ENCODE peak calls at places on chromosomes 3 and 15, in five cellular contexts. One of them, this sample, is unnamed.

GRCh38 chr3:52683611-52684010 is 2.1 kb downstream of the PBRM1 start:
- DNase-seq in bronchial epithelial cell: no peak
- DNase-seq in AG04450: no peak
- DNase-seq in Caco-2: no peak
- DNase-seq in GM12878: no peak
- DNase-seq in this sample: no peak

GRCh38 chr15:73800662-73801345 is 47.7 kb upstream of the INSYN1 start:
- DNase-seq in bronchial epithelial cell: peak; percentile 74
- DNase-seq in AG04450: peak; percentile 59
- DNase-seq in Caco-2: no peak
- DNase-seq in GM12878: no peak
- DNase-seq in this sample: no peak

GRCh38 chr3:117553461-117553860 is 843.9 kb downstream of the TUSC7 start:
- DNase-seq in bronchial epithelial cell: peak; percentile 72
- DNase-seq in AG04450: no peak
- DNase-seq in Caco-2: no peak
- DNase-seq in GM12878: peak; percentile 23
- DNase-seq in this sample: peak; percentile 13

GRCh38 chr3:17740703-17741102 is 1.7 kb downstream of the TBC1D5 start:
- DNase-seq in bronchial epithelial cell: peak; percentile 93
- DNase-seq in AG04450: peak; percentile 4
- DNase-seq in Caco-2: peak; percentile 46
- DNase-seq in GM12878: no peak
- DNase-seq in this sample: no peak

GRCh38 chr3:52851348-52851747 is 16.5 kb upstream of the MUSTN1 start:
- DNase-seq in bronchial epithelial cell: peak; percentile 46
- DNase-seq in AG04450: peak; percentile 37
- DNase-seq in Caco-2: peak; percentile 79
- DNase-seq in GM12878: no peak
- DNase-seq in this sample: peak; percentile 15

GRCh38 chr3:52314495-52314894 is 1.6 kb upstream of the DNAH1 start:
- DNase-seq in bronchial epithelial cell: no peak
- DNase-seq in AG04450: no peak
- DNase-seq in Caco-2: no peak
- DNase-seq in GM12878: no peak
- DNase-seq in this sample: no peak

GRCh38 chr3:50251220-50251619 is 15.2 kb downstream of the GNAI2 start:
- DNase-seq in bronchial epithelial cell: peak; percentile 99
- DNase-seq in AG04450: no peak
- DNase-seq in Caco-2: no peak
- DNase-seq in GM12878: no peak
- DNase-seq in this sample: no peak

GRCh38 chr15:83364541-83364940 is 80.1 kb upstream of the BNC1 start:
- DNase-seq in bronchial epithelial cell: no peak
- DNase-seq in AG04450: no peak
- DNase-seq in Caco-2: no peak
- DNase-seq in GM12878: no peak
- DNase-seq in this sample: no peak

GRCh38 chr3:54274607-54275006 is 152.3 kb downstream of the CACNA2D3 start:
- DNase-seq in bronchial epithelial cell: no peak
- DNase-seq in AG04450: no peak
- DNase-seq in Caco-2: no peak
- DNase-seq in GM12878: no peak
- DNase-seq in this sample: no peak

GRCh38 chr3:161419555-161420333 is 48.4 kb upstream of the SPTSSB start:
- DNase-seq in bronchial epithelial cell: no peak
- DNase-seq in AG04450: no peak
- DNase-seq in Caco-2: no peak
- DNase-seq in GM12878: no peak
- DNase-seq in this sample: no peak

GRCh38 chr3:195077611-195078540 is 193.1 kb downstream of the XXYLT1 start:
- DNase-seq in bronchial epithelial cell: no peak
- DNase-seq in AG04450: no peak
- DNase-seq in Caco-2: no peak
- DNase-seq in GM12878: no peak
- DNase-seq in this sample: no peak

GRCh38 chr3:115814778-115815380 is 191.6 kb downstream of the GAP43 start:
- DNase-seq in bronchial epithelial cell: peak; percentile 69
- DNase-seq in AG04450: no peak
- DNase-seq in Caco-2: peak; percentile 74
- DNase-seq in GM12878: no peak
- DNase-seq in this sample: no peak

GRCh38 chr15:99632521-99632920 is 66.7 kb downstream of the MEF2A start:
- DNase-seq in bronchial epithelial cell: peak; percentile 13
- DNase-seq in AG04450: no peak
- DNase-seq in Caco-2: no peak
- DNase-seq in GM12878: no peak
- DNase-seq in this sample: no peak

GRCh38 chr3:172869356-172869755 is 118.8 kb downstream of the ECT2 start:
- DNase-seq in bronchial epithelial cell: peak; percentile 71
- DNase-seq in AG04450: no peak
- DNase-seq in Caco-2: no peak
- DNase-seq in GM12878: no peak
- DNase-seq in this sample: no peak

GRCh38 chr3:179432021-179432420 is 19.2 kb downstream of the GNB4 start:
- DNase-seq in bronchial epithelial cell: no peak
- DNase-seq in AG04450: no peak
- DNase-seq in Caco-2: no peak
- DNase-seq in GM12878: peak; percentile 40
- DNase-seq in this sample: no peak

GRCh38 chr3:64685800-64686445 is 1.9 kb downstream of the ADAMTS9 start:
- DNase-seq in bronchial epithelial cell: peak; percentile 80
- DNase-seq in AG04450: peak; percentile 11
- DNase-seq in Caco-2: peak; percentile 91
- DNase-seq in GM12878: no peak
- DNase-seq in this sample: no peak

GRCh38 chr3:178551916-178552321 is 15.7 kb downstream of the KCNMB2 start:
- DNase-seq in bronchial epithelial cell: no peak
- DNase-seq in AG04450: no peak
- DNase-seq in Caco-2: no peak
- DNase-seq in GM12878: no peak
- DNase-seq in this sample: no peak

GRCh38 chr15:29040367-29040745 is 154.6 kb downstream of the APBA2 start:
- DNase-seq in bronchial epithelial cell: no peak
- DNase-seq in AG04450: peak; percentile 30
- DNase-seq in Caco-2: no peak
- DNase-seq in GM12878: no peak
- DNase-seq in this sample: no peak

GRCh38 chr3:4734454-4734853 is 241.3 kb downstream of the ITPR1 start:
- DNase-seq in bronchial epithelial cell: no peak
- DNase-seq in AG04450: no peak
- DNase-seq in Caco-2: no peak
- DNase-seq in GM12878: no peak
- DNase-seq in this sample: no peak

GRCh38 chr3:12334786-12335185 is 45.9 kb downstream of the PPARG start:
- DNase-seq in bronchial epithelial cell: no peak
- DNase-seq in AG04450: no peak
- DNase-seq in Caco-2: no peak
- DNase-seq in GM12878: no peak
- DNase-seq in this sample: no peak

GRCh38 chr3:71095511-71096305 is 487.8 kb downstream of the FOXP1 start:
- DNase-seq in bronchial epithelial cell: peak; percentile 64
- DNase-seq in AG04450: no peak
- DNase-seq in Caco-2: no peak
- DNase-seq in GM12878: no peak
- DNase-seq in this sample: no peak

GRCh38 chr15:66939451-66940023 is 125.9 kb upstream of the SMAD3 start:
- DNase-seq in bronchial epithelial cell: no peak
- DNase-seq in AG04450: no peak
- DNase-seq in Caco-2: no peak
- DNase-seq in GM12878: no peak
- DNase-seq in this sample: no peak

GRCh38 chr15:49817100-49817499 is 196.3 kb downstream of the DTWD1 start:
- DNase-seq in bronchial epithelial cell: no peak
- DNase-seq in AG04450: no peak
- DNase-seq in Caco-2: no peak
- DNase-seq in GM12878: no peak
- DNase-seq in this sample: no peak

GRCh38 chr3:41195970-41196369 is 3.3 kb upstream of the CTNNB1 start:
- DNase-seq in bronchial epithelial cell: no peak
- DNase-seq in AG04450: no peak
- DNase-seq in Caco-2: no peak
- DNase-seq in GM12878: no peak
- DNase-seq in this sample: no peak

GRCh38 chr3:35291837-35292236 is 347.5 kb upstream of the ARPP21 start:
- DNase-seq in bronchial epithelial cell: peak; percentile 2
- DNase-seq in AG04450: no peak
- DNase-seq in Caco-2: peak; percentile 10
- DNase-seq in GM12878: no peak
- DNase-seq in this sample: no peak

GRCh38 chr3:30502051-30502741 is 104.2 kb upstream of the TGFBR2 start:
- DNase-seq in bronchial epithelial cell: peak; percentile 67
- DNase-seq in AG04450: no peak
- DNase-seq in Caco-2: no peak
- DNase-seq in GM12878: no peak
- DNase-seq in this sample: no peak

GRCh38 chr3:186826978-186827857 is 15.3 kb upstream of the ADIPOQ start:
- DNase-seq in bronchial epithelial cell: peak; percentile 55
- DNase-seq in AG04450: peak; percentile 39
- DNase-seq in Caco-2: peak; percentile 90
- DNase-seq in GM12878: no peak
- DNase-seq in this sample: no peak

GRCh38 chr3:39166134-39166710 is 12.8 kb upstream of the CSRNP1 start:
- DNase-seq in bronchial epithelial cell: peak; percentile 93
- DNase-seq in AG04450: no peak
- DNase-seq in Caco-2: no peak
- DNase-seq in GM12878: no peak
- DNase-seq in this sample: no peak

GRCh38 chr3:28949580-28949979 is 331.3 kb upstream of the RBMS3 start:
- DNase-seq in bronchial epithelial cell: peak; percentile 93
- DNase-seq in AG04450: no peak
- DNase-seq in Caco-2: no peak
- DNase-seq in GM12878: no peak
- DNase-seq in this sample: no peak

GRCh38 chr3:56812749-56813655 is 11.3 kb upstream of the ARHGEF3 start:
- DNase-seq in bronchial epithelial cell: peak; percentile 72
- DNase-seq in AG04450: no peak
- DNase-seq in Caco-2: no peak
- DNase-seq in GM12878: no peak
- DNase-seq in this sample: no peak

GRCh38 chr3:21398461-21398860 is 352.5 kb downstream of the ZNF385D start:
- DNase-seq in bronchial epithelial cell: no peak
- DNase-seq in AG04450: no peak
- DNase-seq in Caco-2: no peak
- DNase-seq in GM12878: no peak
- DNase-seq in this sample: no peak

GRCh38 chr15:81852826-81853225 is 193.0 kb downstream of the MEX3B start:
- DNase-seq in bronchial epithelial cell: no peak
- DNase-seq in AG04450: no peak
- DNase-seq in Caco-2: no peak
- DNase-seq in GM12878: no peak
- DNase-seq in this sample: no peak

GRCh38 chr15:57780461-57780860 is 73.9 kb downstream of the POLR2M start:
- DNase-seq in bronchial epithelial cell: no peak
- DNase-seq in AG04450: no peak
- DNase-seq in Caco-2: no peak
- DNase-seq in GM12878: no peak
- DNase-seq in this sample: no peak

GRCh38 chr3:107612581-107613182 is 89.9 kb downstream of the BBX start:
- DNase-seq in bronchial epithelial cell: peak; percentile 16
- DNase-seq in AG04450: no peak
- DNase-seq in Caco-2: no peak
- DNase-seq in GM12878: no peak
- DNase-seq in this sample: no peak

GRCh38 chr3:39050020-39050419 is 1.7 kb downstream of the SCN11A start:
- DNase-seq in bronchial epithelial cell: no peak
- DNase-seq in AG04450: no peak
- DNase-seq in Caco-2: no peak
- DNase-seq in GM12878: no peak
- DNase-seq in this sample: no peak

GRCh38 chr3:70805044-70805732 is 492.8 kb upstream of the MDFIC2 start:
- DNase-seq in bronchial epithelial cell: peak; percentile 51
- DNase-seq in AG04450: peak; percentile 34
- DNase-seq in Caco-2: no peak
- DNase-seq in GM12878: no peak
- DNase-seq in this sample: no peak

GRCh38 chr3:125353128-125353527 is 22.0 kb downstream of the ZNF148 start:
- DNase-seq in bronchial epithelial cell: no peak
- DNase-seq in AG04450: no peak
- DNase-seq in Caco-2: no peak
- DNase-seq in GM12878: no peak
- DNase-seq in this sample: no peak

This sample was measured in GM12864.